ENCODE peak calls at places on chromosomes 12 and 14, in six cellular contexts. M, O, N, S, B and V are unnamed samples.

GRCh38 chr12:120628919-120629318 is 11.5 kb upstream of the CABP1 start:
- DNase-seq in M (peak), O (no peak), N (peak), S (no peak), B (no peak), V (peak)

GRCh38 chr12:40261937-40262336 is 37.1 kb downstream of the LRRK2 start:
- DNase-seq in M (no peak), O (no peak), N (no peak), S (no peak), B (no peak), V (no peak)

GRCh38 chr14:46108228-46108627 is 543.4 kb downstream of the RPL10L start:
- DNase-seq in M (no peak), O (no peak), N (no peak), S (no peak), B (no peak), V (no peak)

GRCh38 chr12:131137836-131138637 is 184.3 kb downstream of the ADGRD1 start:
- DNase-seq in M (peak), O (peak), N (peak), S (no peak), B (no peak), V (no peak)

GRCh38 chr12:66441905-66442559 is 139.7 kb downstream of the HELB start:
- DNase-seq in M (no peak), O (no peak), N (no peak), S (no peak), B (no peak), V (no peak)

GRCh38 chr14:36493761-36494160 is 26.3 kb downstream of the NKX2-1 start:
- DNase-seq in M (no peak), O (no peak), N (no peak), S (no peak), B (no peak), V (no peak)

GRCh38 chr12:56029666-56030293 is 8.9 kb downstream of the IKZF4 start:
- DNase-seq in M (peak), O (peak), N (peak), S (no peak), B (no peak), V (peak)

GRCh38 chr12:27462851-27463250 is 16.3 kb downstream of the SMCO2 start:
- DNase-seq in M (no peak), O (no peak), N (no peak), S (no peak), B (no peak), V (no peak)

GRCh38 chr14:51302319-51303030 is 62.4 kb downstream of the TMX1 start:
- DNase-seq in M (no peak), O (no peak), N (no peak), S (no peak), B (no peak), V (no peak)

GRCh38 chr14:69291891-69292586 is 32.1 kb downstream of the GALNT16 start:
- DNase-seq in M (no peak), O (no peak), N (no peak), S (no peak), B (no peak), V (no peak)

GRCh38 chr12:38154096-38155019 is 162.2 kb upstream of the ALG10B start:
- DNase-seq in M (no peak), O (no peak), N (no peak), S (no peak), B (no peak), V (no peak)

GRCh38 chr14:39229222-39229543 is 4.5 kb upstream of the MIA2 start:
- DNase-seq in M (no peak), O (no peak), N (no peak), S (no peak), B (no peak), V (no peak)

GRCh38 chr14:75279739-75280447 is 1.3 kb downstream of the FOS start:
- DNase-seq in M (no peak), O (no peak), N (peak), S (no peak), B (no peak), V (no peak)

GRCh38 chr14:51783765-51784164 is 76.6 kb upstream of the GNG2 start:
- DNase-seq in M (no peak), O (no peak), N (no peak), S (no peak), B (no peak), V (no peak)

GRCh38 chr14:68384881-68385280 is 408.0 kb downstream of the ZFP36L1 start:
- DNase-seq in M (no peak), O (no peak), N (no peak), S (no peak), B (no peak), V (peak)

GRCh38 chr14:95835331-95835730 is 41.3 kb upstream of the TUNAR start:
- DNase-seq in M (no peak), O (no peak), N (no peak), S (no peak), B (no peak), V (peak)

GRCh38 chr12:24839268-24839791 is 109.6 kb downstream of the BCAT1 start:
- DNase-seq in M (no peak), O (no peak), N (no peak), S (no peak), B (peak), V (no peak)

GRCh38 chr14:103716091-103716801 is 636 bp downstream of the ZFYVE21 start:
- DNase-seq in M (peak), O (peak), N (peak), S (no peak), B (no peak), V (no peak)

GRCh38 chr12:1645819-1646218 is 16.8 kb downstream of the WNT5B start:
- DNase-seq in M (no peak), O (no peak), N (no peak), S (no peak), B (no peak), V (no peak)

GRCh38 chr12:104672501-104673265 is 215.9 kb downstream of the CHST11 start:
- DNase-seq in M (peak), O (no peak), N (no peak), S (no peak), B (no peak), V (no peak)

GRCh38 chr14:99181804-99182520 is 90.0 kb downstream of the BCL11B start:
- DNase-seq in M (no peak), O (no peak), N (no peak), S (no peak), B (no peak), V (no peak)

GRCh38 chr12:125835852-125836251 is 770.6 kb downstream of the AACS start:
- DNase-seq in M (no peak), O (no peak), N (no peak), S (no peak), B (no peak), V (no peak)

GRCh38 chr14:31920003-31920402 is 157.1 kb upstream of the ARHGAP5 start:
- DNase-seq in M (no peak), O (no peak), N (no peak), S (no peak), B (no peak), V (no peak)

GRCh38 chr12:64088431-64089349 is 133.4 kb downstream of the KICS2 start:
- DNase-seq in M (peak), O (no peak), N (peak), S (peak), B (no peak), V (peak)

GRCh38 chr14:54083549-54084239 is 127.1 kb upstream of the BMP4 start:
- DNase-seq in M (no peak), O (no peak), N (no peak), S (no peak), B (no peak), V (peak)

GRCh38 chr14:32047791-32048190 is 29.3 kb upstream of the ARHGAP5 start:
- DNase-seq in M (no peak), O (no peak), N (no peak), S (no peak), B (no peak), V (no peak)

GRCh38 chr12:50785406-50785805 is 21.5 kb downstream of the ATF1 start:
- DNase-seq in M (no peak), O (no peak), N (no peak), S (no peak), B (no peak), V (no peak)

GRCh38 chr12:128687851-128688250 is 135.9 kb downstream of the SLC15A4 start:
- DNase-seq in M (no peak), O (no peak), N (no peak), S (no peak), B (no peak), V (no peak)

GRCh38 chr14:58941666-58942065 is 246.8 kb upstream of the DAAM1 start:
- DNase-seq in M (no peak), O (no peak), N (no peak), S (no peak), B (no peak), V (no peak)

GRCh38 chr12:113368331-113368730 is 9.9 kb downstream of the PLBD2 start:
- DNase-seq in M (no peak), O (peak), N (no peak), S (no peak), B (no peak), V (no peak)

GRCh38 chr14:73428354-73428824 is 30.0 kb downstream of the NUMB start:
- DNase-seq in M (no peak), O (no peak), N (no peak), S (no peak), B (no peak), V (peak)

DNA sequence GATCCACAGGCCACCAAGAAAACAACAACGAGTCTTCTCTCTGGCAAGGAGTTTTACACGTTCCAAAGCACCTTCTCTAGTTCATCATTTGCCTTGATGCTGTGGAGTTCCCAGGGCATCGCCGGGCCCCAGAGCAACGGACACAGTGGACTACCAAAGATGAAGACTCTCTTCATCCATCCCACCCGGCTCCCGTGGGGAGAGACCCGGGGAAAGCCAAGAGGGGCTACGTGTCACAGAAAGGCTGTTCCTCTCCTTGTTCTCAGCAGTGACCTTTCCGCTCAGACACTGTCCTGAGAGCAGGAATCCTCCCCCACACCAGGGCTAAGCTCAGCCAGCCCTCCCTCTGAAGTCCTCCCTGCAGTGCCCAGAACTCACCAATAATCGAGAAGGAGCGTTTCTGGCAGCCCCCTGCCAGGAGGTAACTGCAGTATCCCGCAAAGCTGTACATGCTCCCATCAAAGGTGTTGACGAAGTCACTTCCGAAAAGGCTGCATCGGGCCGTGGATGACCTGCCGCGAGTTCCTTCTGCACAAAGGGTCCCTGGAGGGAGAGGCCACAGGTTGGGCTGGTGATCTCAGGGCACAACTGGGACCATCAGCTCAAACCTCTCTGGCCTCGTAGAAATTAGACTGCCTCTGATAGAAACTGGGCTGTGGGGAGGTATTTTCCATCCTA is 3.5 kb downstream of the VWF start:
- DNase-seq in M (no peak), O (no peak), N (no peak), S (no peak), B (no peak), V (no peak)
- TF ChIP-seq CHD2 in M (no peak), O (no peak), N (no peak), S (no peak), B (no peak), V (no peak)

DNA sequence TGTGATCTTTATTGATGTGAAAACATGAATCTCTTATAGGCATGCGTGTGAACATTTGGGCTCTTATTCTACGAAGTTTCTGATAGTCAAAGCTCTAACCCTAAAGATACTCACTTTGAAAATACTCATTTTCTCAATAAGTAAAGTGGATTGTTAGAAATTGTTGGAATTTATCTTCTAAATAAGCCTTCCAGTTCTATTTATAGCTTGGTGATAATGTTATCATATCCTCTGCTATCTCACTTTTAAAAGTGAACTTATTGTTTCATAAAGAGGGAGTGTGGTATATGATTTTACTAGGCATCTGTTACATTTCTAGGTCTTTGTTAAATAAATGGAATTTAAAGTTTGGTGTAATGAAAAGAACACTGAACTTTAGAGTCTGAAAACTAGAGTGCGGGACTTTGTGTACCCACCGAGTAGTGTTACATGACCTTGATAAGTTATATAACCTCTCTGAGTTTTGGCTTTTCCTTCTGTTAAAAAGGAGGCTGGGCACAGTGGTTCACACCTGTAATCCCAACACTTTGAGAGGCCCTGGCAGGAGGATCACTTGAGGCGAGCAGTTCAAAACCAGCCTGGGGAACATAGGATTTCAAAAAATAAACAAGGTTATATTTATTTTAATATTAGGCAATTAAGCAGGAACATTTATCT is 13.6 kb downstream of the USP15 start:
- DNase-seq in M (no peak), O (no peak), N (no peak), S (no peak), B (no peak), V (peak)
- TF ChIP-seq CHD2 in M (no peak), O (no peak), N (no peak), S (no peak), B (no peak), V (no peak)

GRCh38 chr14:105838591-105839424 is 312.4 kb downstream of the TMEM121 start:
- DNase-seq in M (no peak), O (no peak), N (no peak), S (no peak), B (no peak), V (no peak)
- TF ChIP-seq CHD2 in M (no peak), O (no peak), N (no peak), S (no peak), B (no peak), V (no peak)

GRCh38 chr14:33835677-33836076 is 115.2 kb downstream of the EGLN3 start:
- DNase-seq in M (no peak), O (no peak), N (no peak), S (no peak), B (no peak), V (no peak)
- TF ChIP-seq CHD2 in M (no peak), O (no peak), N (no peak), S (no peak), B (no peak), V (no peak)

GRCh38 chr12:52975820-52976573 is 27.1 kb downstream of the KRT18 start:
- DNase-seq in M (no peak), O (no peak), N (no peak), S (no peak), B (no peak), V (peak)
- TF ChIP-seq CHD2 in M (no peak), O (no peak), N (no peak), S (no peak), B (no peak), V (no peak)